ENCODE peak calls at places on chromosomes 4 and X, in nine cellular contexts. One of them, this sample, is unnamed.
A peak's percentile ranks its signal among the peaks of the same experiment; 100 is the strongest.

GRCh38 chrX:48468693-48469691 is 1.1 kb downstream of the SLC38A5 start:
- DNase-seq in Peyer's patch: peak; percentile 62
- DNase-seq in A673: peak; percentile 53
- DNase-seq in stomach: no peak
- DNase-seq in GM13976: peak; percentile 62
- DNase-seq in cardiac muscle cell: no peak
- DNase-seq in H9: peak; percentile 36
- DNase-seq in activated B cell treated with CpG ODN at 0.5 μM for 24 hours: no peak
- DNase-seq in WTC11: peak; percentile 48
- DNase-seq in this sample: no peak

GRCh38 chr4:89129080-89129640 is 17.8 kb downstream of the TIGD2 start:
- DNase-seq in activated B cell treated with CpG ODN at 0.5 μM for 24 hours: no peak
- DNase-seq in H9: no peak
- DNase-seq in GM13976: no peak
- DNase-seq in WTC11: no peak
- DNase-seq in cardiac muscle cell: no peak
- DNase-seq in stomach: no peak
- DNase-seq in Peyer's patch: no peak
- DNase-seq in A673: no peak
- DNase-seq in this sample: no peak

GRCh38 chrX:27186671-27187070 is 276.5 kb downstream of the PPP4R3C start:
- DNase-seq in A673: peak; percentile 61
- DNase-seq in activated B cell treated with CpG ODN at 0.5 μM for 24 hours: no peak
- DNase-seq in cardiac muscle cell: peak; percentile 28
- DNase-seq in Peyer's patch: peak; percentile 50
- DNase-seq in H9: peak; percentile 28
- DNase-seq in stomach: no peak
- DNase-seq in WTC11: peak; percentile 8
- DNase-seq in GM13976: peak; percentile 32
- DNase-seq in this sample: peak; percentile 31

GRCh38 chr4:94880976-94881375 is 123.2 kb downstream of the BMPR1B start:
- DNase-seq in activated B cell treated with CpG ODN at 0.5 μM for 24 hours: no peak
- DNase-seq in H9: no peak
- DNase-seq in A673: no peak
- DNase-seq in Peyer's patch: no peak
- DNase-seq in cardiac muscle cell: no peak
- DNase-seq in stomach: no peak
- DNase-seq in WTC11: no peak
- DNase-seq in GM13976: no peak
- DNase-seq in this sample: no peak

GRCh38 chr4:101835121-101835904 is 44.8 kb downstream of the BANK1 start:
- DNase-seq in A673: peak; percentile 4
- DNase-seq in GM13976: no peak
- DNase-seq in activated B cell treated with CpG ODN at 0.5 μM for 24 hours: no peak
- DNase-seq in H9: no peak
- DNase-seq in WTC11: no peak
- DNase-seq in stomach: no peak
- DNase-seq in Peyer's patch: no peak
- DNase-seq in cardiac muscle cell: peak; percentile 7
- DNase-seq in this sample: peak; percentile 57

GRCh38 chr4:39469429-39470077 is 10.7 kb downstream of the LIAS start:
- DNase-seq in stomach: no peak
- DNase-seq in A673: peak; percentile 92
- DNase-seq in H9: peak; percentile 70
- DNase-seq in cardiac muscle cell: peak; percentile 72
- DNase-seq in activated B cell treated with CpG ODN at 0.5 μM for 24 hours: no peak
- DNase-seq in Peyer's patch: no peak
- DNase-seq in WTC11: peak; percentile 36
- DNase-seq in GM13976: peak; percentile 62
- DNase-seq in this sample: peak; percentile 40

GRCh38 chr4:168304744-168305459 is 13.7 kb downstream of the DDX60 start:
- DNase-seq in Peyer's patch: no peak
- DNase-seq in A673: no peak
- DNase-seq in GM13976: no peak
- DNase-seq in H9: no peak
- DNase-seq in activated B cell treated with CpG ODN at 0.5 μM for 24 hours: no peak
- DNase-seq in WTC11: no peak
- DNase-seq in stomach: no peak
- DNase-seq in cardiac muscle cell: no peak
- DNase-seq in this sample: no peak

GRCh38 chrX:153672531-153673397 is 849 bp downstream of the PNCK start:
- DNase-seq in H9: no peak
- DNase-seq in Peyer's patch: peak; percentile 39
- DNase-seq in activated B cell treated with CpG ODN at 0.5 μM for 24 hours: no peak
- DNase-seq in A673: no peak
- DNase-seq in cardiac muscle cell: no peak
- DNase-seq in WTC11: no peak
- DNase-seq in GM13976: no peak
- DNase-seq in stomach: no peak
- DNase-seq in this sample: no peak

GRCh38 chr4:141573678-141574077 is 62.7 kb upstream of the IL15 start:
- DNase-seq in stomach: no peak
- DNase-seq in GM13976: no peak
- DNase-seq in H9: no peak
- DNase-seq in WTC11: no peak
- DNase-seq in Peyer's patch: no peak
- DNase-seq in activated B cell treated with CpG ODN at 0.5 μM for 24 hours: no peak
- DNase-seq in cardiac muscle cell: no peak
- DNase-seq in A673: no peak
- DNase-seq in this sample: no peak
- TF ChIP-seq CTCF in stomach: no peak
- TF ChIP-seq CTCF in GM13976: no peak
- TF ChIP-seq CTCF in H9: no peak
- TF ChIP-seq CTCF in WTC11: no peak
- TF ChIP-seq CTCF in Peyer's patch: no peak
- TF ChIP-seq CTCF in activated B cell treated with CpG ODN at 0.5 μM for 24 hours: no peak
- TF ChIP-seq CTCF in cardiac muscle cell: no peak
- TF ChIP-seq CTCF in A673: no peak
- TF ChIP-seq CTCF in this sample: no peak

DNA sequence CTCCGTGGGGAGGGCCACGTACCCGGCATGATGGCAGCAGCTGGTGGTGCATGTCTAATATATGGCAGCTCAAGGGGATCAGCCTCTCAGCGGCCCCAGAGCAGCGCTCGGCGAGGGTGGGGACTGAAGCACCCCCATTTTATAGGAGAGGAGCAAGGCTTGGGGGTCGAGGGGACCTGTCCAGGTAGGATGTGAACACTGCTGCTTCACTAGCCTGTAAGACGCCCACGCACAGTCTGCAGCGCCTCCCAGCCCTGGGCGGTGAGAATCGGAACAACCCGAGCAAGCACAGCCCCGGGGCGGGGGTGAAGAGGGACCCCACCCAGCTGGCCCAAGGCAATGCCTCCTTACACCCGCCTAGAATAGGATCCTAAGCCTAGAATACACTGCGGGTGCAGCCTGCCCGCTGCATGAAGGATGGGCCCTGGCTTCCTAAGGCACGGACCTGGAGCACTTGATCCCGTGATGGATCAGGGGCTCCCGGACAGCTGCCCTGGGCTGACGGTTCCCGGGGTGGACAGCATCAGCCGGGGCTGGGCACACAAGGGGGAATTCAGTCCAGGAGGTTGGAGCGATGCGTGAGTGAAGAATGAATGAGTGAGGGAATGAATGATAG is 17.6 kb downstream of the ADRA2C start:
- DNase-seq in WTC11: peak; percentile 78
- DNase-seq in GM13976: peak; percentile 68
- DNase-seq in activated B cell treated with CpG ODN at 0.5 μM for 24 hours: no peak
- DNase-seq in Peyer's patch: no peak
- DNase-seq in H9: peak; percentile 77
- DNase-seq in A673: peak; percentile 57
- DNase-seq in cardiac muscle cell: peak; percentile 52
- DNase-seq in stomach: no peak
- DNase-seq in this sample: peak; percentile 69
- TF ChIP-seq CTCF in WTC11: peak; percentile 53
- TF ChIP-seq CTCF in GM13976: no peak
- TF ChIP-seq CTCF in activated B cell treated with CpG ODN at 0.5 μM for 24 hours: no peak
- TF ChIP-seq CTCF in Peyer's patch: peak; percentile 23
- TF ChIP-seq CTCF in H9: peak; percentile 75
- TF ChIP-seq CTCF in A673: peak; percentile 59
- TF ChIP-seq CTCF in cardiac muscle cell: peak; percentile 21
- TF ChIP-seq CTCF in stomach: no peak
- TF ChIP-seq CTCF in this sample: peak; percentile 43

GRCh38 chrX:85111347-85111746 is 107.7 kb downstream of the APOOL start:
- DNase-seq in activated B cell treated with CpG ODN at 0.5 μM for 24 hours: no peak
- DNase-seq in A673: peak; percentile 19
- DNase-seq in cardiac muscle cell: peak; percentile 31
- DNase-seq in WTC11: no peak
- DNase-seq in H9: no peak
- DNase-seq in Peyer's patch: peak; percentile 50
- DNase-seq in stomach: no peak
- DNase-seq in GM13976: no peak
- DNase-seq in this sample: no peak
- TF ChIP-seq CTCF in activated B cell treated with CpG ODN at 0.5 μM for 24 hours: no peak
- TF ChIP-seq CTCF in A673: peak; percentile 81
- TF ChIP-seq CTCF in cardiac muscle cell: peak; percentile 52
- TF ChIP-seq CTCF in WTC11: peak; percentile 28
- TF ChIP-seq CTCF in H9: peak; percentile 80
- TF ChIP-seq CTCF in Peyer's patch: peak; percentile 54
- TF ChIP-seq CTCF in stomach: peak; percentile 33
- TF ChIP-seq CTCF in GM13976: peak; percentile 54
- TF ChIP-seq CTCF in this sample: no peak

GRCh38 chr4:138555107-138555506 is 313.0 kb upstream of the SLC7A11 start:
- DNase-seq in H9: no peak
- DNase-seq in Peyer's patch: no peak
- DNase-seq in stomach: no peak
- DNase-seq in activated B cell treated with CpG ODN at 0.5 μM for 24 hours: no peak
- DNase-seq in cardiac muscle cell: no peak
- DNase-seq in WTC11: no peak
- DNase-seq in A673: peak; percentile 79
- DNase-seq in GM13976: no peak
- DNase-seq in this sample: no peak
- TF ChIP-seq CTCF in H9: peak; percentile 7
- TF ChIP-seq CTCF in Peyer's patch: no peak
- TF ChIP-seq CTCF in stomach: no peak
- TF ChIP-seq CTCF in activated B cell treated with CpG ODN at 0.5 μM for 24 hours: no peak
- TF ChIP-seq CTCF in cardiac muscle cell: peak; percentile 2
- TF ChIP-seq CTCF in WTC11: no peak
- TF ChIP-seq CTCF in A673: no peak
- TF ChIP-seq CTCF in GM13976: no peak
- TF ChIP-seq CTCF in this sample: no peak

DNA sequence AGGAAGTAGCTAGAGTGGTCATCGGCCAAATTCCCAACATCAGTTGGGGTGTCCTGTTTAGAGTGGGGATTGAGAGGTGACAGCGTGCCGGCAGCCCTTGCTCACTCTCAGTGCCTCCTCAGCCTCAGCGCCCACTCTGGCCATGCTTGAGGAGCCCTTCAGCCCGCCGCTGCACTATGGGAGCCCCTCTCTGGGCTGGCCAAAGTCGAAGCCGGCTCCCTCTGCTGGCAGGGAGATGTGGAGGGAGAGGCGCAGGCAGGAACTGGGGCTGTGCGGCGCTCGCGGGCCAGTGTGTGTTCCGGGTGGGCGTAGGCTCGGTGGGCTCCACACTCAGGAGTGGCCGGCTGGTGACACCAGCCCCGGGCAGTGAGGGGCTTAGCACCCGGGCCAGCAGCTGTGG is 7.1 kb upstream of the CENPU start:
- DNase-seq in WTC11: no peak
- DNase-seq in activated B cell treated with CpG ODN at 0.5 μM for 24 hours: no peak
- DNase-seq in GM13976: no peak
- DNase-seq in A673: no peak
- DNase-seq in Peyer's patch: no peak
- DNase-seq in H9: no peak
- DNase-seq in stomach: no peak
- DNase-seq in cardiac muscle cell: no peak
- DNase-seq in this sample: no peak
- TF ChIP-seq CTCF in WTC11: no peak
- TF ChIP-seq CTCF in activated B cell treated with CpG ODN at 0.5 μM for 24 hours: no peak
- TF ChIP-seq CTCF in GM13976: no peak
- TF ChIP-seq CTCF in A673: no peak
- TF ChIP-seq CTCF in Peyer's patch: no peak
- TF ChIP-seq CTCF in H9: peak; percentile 24
- TF ChIP-seq CTCF in stomach: no peak
- TF ChIP-seq CTCF in cardiac muscle cell: no peak
- TF ChIP-seq CTCF in this sample: no peak

DNA sequence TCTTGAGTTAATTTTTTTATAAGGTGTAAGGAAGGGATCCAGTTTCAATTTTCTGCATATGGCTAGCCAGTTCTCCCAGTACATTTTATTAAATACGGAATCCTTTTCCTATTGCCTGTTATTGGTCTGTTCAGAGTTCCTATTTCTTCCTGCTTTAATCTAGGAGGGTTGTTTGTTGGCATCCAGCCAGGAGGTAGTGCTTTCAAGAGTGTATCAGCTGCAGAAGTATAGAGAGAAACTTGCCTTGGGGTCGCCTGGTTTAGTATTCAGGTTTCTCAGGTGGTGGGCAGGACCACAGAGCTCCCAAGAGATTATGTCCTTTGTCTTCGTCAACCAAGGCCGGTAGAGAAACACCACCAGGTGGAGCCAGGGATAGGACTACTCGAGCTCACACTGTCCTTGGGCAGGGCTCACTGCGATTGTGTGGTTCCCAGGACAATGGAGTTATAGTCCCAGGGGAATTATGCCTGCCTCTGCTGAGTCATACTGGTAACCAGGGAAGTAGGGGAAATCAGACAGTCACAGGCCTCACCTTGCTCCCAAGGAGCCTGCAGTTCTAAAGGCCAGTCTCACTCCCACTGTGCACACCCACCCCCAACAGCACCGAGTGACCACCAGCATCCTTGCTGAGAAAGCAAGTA is 168.1 kb downstream of the VSIG4 start:
- DNase-seq in stomach: no peak
- DNase-seq in cardiac muscle cell: no peak
- DNase-seq in H9: peak; percentile 62
- DNase-seq in GM13976: peak; percentile 16
- DNase-seq in A673: peak; percentile 60
- DNase-seq in WTC11: peak; percentile 44
- DNase-seq in Peyer's patch: peak; percentile 65
- DNase-seq in activated B cell treated with CpG ODN at 0.5 μM for 24 hours: no peak
- DNase-seq in this sample: peak; percentile 73
- TF ChIP-seq CTCF in stomach: no peak
- TF ChIP-seq CTCF in cardiac muscle cell: no peak
- TF ChIP-seq CTCF in H9: peak; percentile 48
- TF ChIP-seq CTCF in GM13976: no peak
- TF ChIP-seq CTCF in A673: no peak
- TF ChIP-seq CTCF in WTC11: no peak
- TF ChIP-seq CTCF in Peyer's patch: no peak
- TF ChIP-seq CTCF in activated B cell treated with CpG ODN at 0.5 μM for 24 hours: no peak
- TF ChIP-seq CTCF in this sample: peak; percentile 42